ENCODE peak calls at places on chromosome 20, in ten cellular contexts. Y is A549, J is heart right ventricle, D is coronary artery, S is AG04450, B is Peyer's patch, W is OCI-LY7, P is tibial nerve, I is GM23338, Q is hepatocyte. K is an unnamed sample.

GRCh38 chr20:32958574-32958973 is 45.7 kb downstream of the SUN5 start:
- DNase-seq in Y (no peak), Q (no peak), I (no peak), P (no peak), D (no peak), W (no peak), J (no peak), S (no peak), B (no peak), K (no peak)

GRCh38 chr20:112396-112795 is 24.9 kb downstream of the DEFB125 start:
- DNase-seq in I (no peak), Y (no peak), J (no peak), D (no peak), Q (no peak), B (no peak), S (no peak), P (no peak), W (no peak), K (no peak)

GRCh38 chr20:37737806-37738442 is 44.1 kb downstream of the CTNNBL1 start:
- DNase-seq in S (no peak), Q (no peak), J (peak; percentile 24), W (peak; percentile 5), P (no peak), I (no peak), D (no peak), Y (no peak), B (no peak), K (no peak)

GRCh38 chr20:42714298-42715141 is 475.2 kb downstream of the PTPRT start:
- DNase-seq in S (no peak), Y (no peak), P (no peak), I (no peak), B (no peak), Q (no peak), W (no peak), J (no peak), D (no peak), K (no peak)

GRCh38 chr20:31665753-31666152 is 28.0 kb downstream of the COX4I2 start:
- DNase-seq in P (no peak), I (no peak), Q (no peak), J (no peak), W (no peak), D (no peak), Y (no peak), S (no peak), B (no peak), K (no peak)

GRCh38 chr20:57669626-57670025 is 40.2 kb downstream of the PMEPA1 start:
- DNase-seq in Q (no peak), B (no peak), J (no peak), S (no peak), P (no peak), I (no peak), W (no peak), D (no peak), Y (no peak), K (no peak)

GRCh38 chr20:56829788-56830385 is 200.8 kb downstream of the TFAP2C start:
- DNase-seq in I (peak; percentile 56), J (no peak), P (no peak), Q (peak; percentile 27), W (peak; percentile 52), B (no peak), D (no peak), S (no peak), Y (no peak), K (no peak)

GRCh38 chr20:709421-709820 is 33.8 kb upstream of the SCRT2 start:
- DNase-seq in P (no peak), I (no peak), D (peak; percentile 47), Q (no peak), W (no peak), B (no peak), J (peak; percentile 64), S (no peak), Y (no peak), K (no peak)

GRCh38 chr20:46849751-46850150 is 44.9 kb upstream of the EYA2 start:
- DNase-seq in D (no peak), Q (no peak), J (no peak), Y (no peak), B (no peak), S (no peak), W (no peak), I (no peak), P (no peak), K (no peak)

GRCh38 chr20:63641146-63641791 is 12.0 kb downstream of the STMN3 start:
- DNase-seq in Y (no peak), W (no peak), B (no peak), S (no peak), Q (no peak), D (no peak), P (no peak), J (peak; percentile 48), I (peak; percentile 71), K (no peak)
- H3K27ac ChIP-seq in Y (peak overlapping the region; percentile 80), W (peak overlapping the region; percentile 66), B (peak overlapping the region; percentile 100), S (no peak overlapping the region), Q (peak overlapping the region; percentile 63), D (peak overlapping the region; percentile 41), P (no peak overlapping the region), J (peak overlapping the region; percentile 92), I (peak overlapping the region; percentile 55), K (peak overlapping the region; percentile 70)

DNA sequence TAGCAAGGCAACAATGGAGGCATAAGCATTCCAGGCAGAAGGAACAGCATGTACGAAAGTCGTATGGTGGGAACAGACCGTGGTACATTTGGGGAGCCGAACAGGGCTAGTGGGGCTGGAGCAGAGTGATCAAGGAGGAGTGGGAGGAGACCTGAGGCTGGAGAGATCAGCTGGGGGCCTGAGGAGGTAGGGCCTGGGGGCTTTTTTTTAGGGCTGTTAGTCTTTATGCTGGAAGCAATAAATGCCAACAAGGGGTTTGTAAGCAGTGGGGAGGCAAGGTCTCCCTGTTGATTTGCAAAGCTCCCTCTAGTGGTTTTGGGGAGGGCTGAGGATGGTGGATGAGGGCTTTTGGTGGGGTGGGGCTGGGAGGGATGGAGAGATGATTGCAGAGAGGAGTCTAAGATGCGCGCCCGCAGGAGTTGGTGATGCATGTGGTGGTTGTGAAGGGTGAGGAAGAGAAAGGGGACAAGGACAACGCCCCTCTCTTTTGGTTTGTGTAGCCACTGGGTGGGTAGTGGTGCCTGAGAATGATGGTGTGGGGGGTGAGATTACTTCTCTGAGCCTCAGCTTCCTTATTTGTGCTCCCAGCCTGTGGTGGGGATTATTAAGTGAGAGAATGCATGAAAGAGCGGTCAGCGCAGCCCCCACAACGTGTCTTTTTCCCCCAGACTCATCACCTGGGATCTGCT is 74.1 kb upstream of the TOX2 start:
- DNase-seq in J (no peak), W (peak; percentile 60), S (no peak), Y (peak; percentile 80), P (no peak), B (no peak), Q (no peak), D (no peak), I (peak; percentile 83), K (no peak)
- TF ChIP-seq CTCF in J (peak; percentile 37), W (peak; percentile 76), S (peak; percentile 56), Y (peak; percentile 45), P (peak; percentile 22), B (no peak), Q (peak; percentile 13), D (no peak), I (peak; percentile 56), K (no peak)

DNA sequence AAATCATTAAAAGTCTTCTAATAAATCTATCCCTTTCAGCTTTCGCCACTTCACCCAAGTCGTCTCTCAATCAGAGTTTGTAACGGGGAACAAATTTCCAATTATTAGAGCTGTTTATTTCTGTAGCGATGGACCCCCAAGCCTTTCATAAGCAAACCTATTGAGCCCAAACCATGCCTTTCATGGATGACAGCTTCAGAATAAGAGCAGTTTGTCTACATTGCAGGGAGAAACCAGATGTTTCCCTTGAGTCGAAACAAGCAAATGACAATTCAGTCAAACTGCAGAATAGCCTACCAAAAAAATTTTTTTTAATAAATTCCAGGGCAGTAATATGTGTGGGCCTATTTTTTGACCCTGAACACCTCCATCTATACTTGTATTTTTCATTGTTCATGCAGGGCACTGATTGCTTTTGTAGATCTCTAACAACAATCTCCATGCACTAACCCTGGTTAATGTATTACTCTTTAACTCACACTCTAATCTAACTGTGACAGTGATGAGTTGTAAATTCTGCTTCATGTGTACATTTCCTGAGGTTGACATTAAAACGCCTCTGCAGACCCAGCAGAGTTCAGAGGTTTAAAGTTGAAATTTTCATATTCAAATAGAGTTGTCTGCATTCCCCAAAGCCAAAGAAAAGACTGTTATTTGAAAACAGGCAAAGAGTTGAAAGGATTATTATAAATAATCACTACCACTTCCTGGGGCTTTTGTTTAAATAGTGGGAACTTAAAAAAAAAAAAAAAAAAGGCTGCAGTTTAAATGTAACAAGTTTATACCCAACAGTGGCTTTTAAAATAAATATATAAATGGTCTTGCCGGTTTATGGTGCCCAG is 64.5 kb downstream of the ATP9A start:
- DNase-seq in P (no peak), I (no peak), B (no peak), Q (peak; percentile 36), W (no peak), S (no peak), J (no peak), Y (peak; percentile 40), D (no peak), K (no peak)
- H3K27ac ChIP-seq in P (no peak overlapping the region), I (no peak overlapping the region), B (no peak overlapping the region), Q (peak overlapping the region; percentile 74), W (no peak overlapping the region), S (no peak overlapping the region), J (no peak overlapping the region), Y (peak overlapping the region; percentile 72), D (no peak overlapping the region), K (no peak overlapping the region)

GRCh38 chr20:62703853-62704228 is 4.8 kb upstream of the NTSR1 start:
- DNase-seq in Q (no peak), J (peak; percentile 40), I (no peak), W (no peak), P (no peak), D (no peak), B (no peak), Y (no peak), S (no peak), K (no peak)

GRCh38 chr20:62704341-62704948 is 4.2 kb upstream of the NTSR1 start:
- DNase-seq in Y (peak; percentile 65), W (no peak), S (peak; percentile 78), I (no peak), Q (peak; percentile 87), P (peak; percentile 67), D (no peak), B (peak; percentile 65), J (peak; percentile 86), K (peak; percentile 77)

GRCh38 chr20:62701161-62702007 is 7.3 kb upstream of the NTSR1 start:
- DNase-seq in Q (no peak), S (no peak), D (no peak), B (no peak), I (no peak), P (no peak), J (peak; percentile 2), W (no peak), Y (no peak), K (no peak)

GRCh38 chr20:62702008-62702290 is 6.7 kb upstream of the NTSR1 start:
- DNase-seq in S (no peak), B (no peak), Y (no peak), P (no peak), I (no peak), W (no peak), D (no peak), J (peak; percentile 6), Q (no peak), K (no peak)

GRCh38 chr20:62702886-62703852 is 5.5 kb upstream of the NTSR1 start:
- DNase-seq in W (no peak), J (peak; percentile 4), Q (peak; percentile 43), Y (peak; percentile 94), I (no peak), D (no peak), B (no peak), S (peak; percentile 72), P (no peak), K (no peak)
- TF ChIP-seq CTCF in W (no peak), J (no peak), Q (no peak), Y (peak; percentile 50), I (no peak), D (no peak), B (no peak), S (peak; percentile 59), P (no peak), K (no peak)